ENCODE peak calls at places on chromosomes 11 and 22, in five cellular contexts. J is SK-MEL-5, W is AG04450, U is ACHN, D is hippocampal formation. Z is an unnamed sample.

GRCh38 chr11:34243620-34244493 is 114.0 kb downstream of the ABTB2 start:
- DNase-seq in J (no peak), W (no peak), U (peak; percentile 90), D (no peak), Z (peak; percentile 81)

GRCh38 chr11:85941380-85941973 is 86.3 kb downstream of the CCDC83 start:
- DNase-seq in J (peak; percentile 71), W (peak; percentile 53), U (peak; percentile 54), D (peak; percentile 41), Z (peak; percentile 50)

GRCh38 chr22:30753701-30754100 is 59.0 kb downstream of the OSBP2 start:
- DNase-seq in J (peak; percentile 46), W (no peak), U (no peak), D (no peak), Z (no peak)

GRCh38 chr11:130533113-130533803 is 84.8 kb downstream of the ADAMTS15 start:
- DNase-seq in J (no peak), W (no peak), U (no peak), D (no peak), Z (no peak)

GRCh38 chr22:19974233-19974861 is 32.7 kb upstream of the TXNRD2 start:
- DNase-seq in J (peak; percentile 92), W (no peak), U (peak; percentile 46), D (no peak), Z (peak; percentile 28)

GRCh38 chr11:70244698-70245097 is 25.8 kb upstream of the PPFIA1 start:
- DNase-seq in J (no peak), W (peak; percentile 69), U (no peak), D (no peak), Z (no peak)

GRCh38 chr11:65575568-65576231 is at the start of gene EHBP1L1:
- DNase-seq in J (peak; percentile 43), W (no peak), U (peak; percentile 69), D (no peak), Z (peak; percentile 83)

GRCh38 chr11:43983221-43983795 is 40.9 kb downstream of the C11orf96 start:
- DNase-seq in J (no peak), W (no peak), U (peak; percentile 67), D (no peak), Z (no peak)

GRCh38 chr22:49825436-49825835 is 2.2 kb downstream of the BRD1 start:
- DNase-seq in J (no peak), W (no peak), U (peak; percentile 60), D (no peak), Z (no peak)

GRCh38 chr11:126830216-126830615 is 170.4 kb downstream of the KIRREL3 start:
- DNase-seq in J (no peak), W (no peak), U (no peak), D (no peak), Z (no peak)

GRCh38 chr11:45921561-45922424 is 663 bp upstream of the LARGE2 start:
- DNase-seq in J (no peak), W (no peak), U (no peak), D (no peak), Z (peak; percentile 84)

GRCh38 chr22:50169774-50170341 is 673 bp upstream of the PANX2 start:
- DNase-seq in J (peak; percentile 29), W (no peak), U (peak; percentile 20), D (no peak), Z (no peak)

GRCh38 chr11:130600616-130601015 is 152.2 kb downstream of the ADAMTS15 start:
- DNase-seq in J (no peak), W (no peak), U (no peak), D (no peak), Z (no peak)

Z was measured in Calu3.